ENCODE peak calls at places on chromosomes 4 and X, in six cellular contexts. V is iris pigment epithelial cell, B is HEK293T, Q is NAMALWA, S is hepatocyte, K is DMS 273 treated with DMSO at 0.1 percent for 48 hours. R is an unnamed sample.

GRCh38 chr4:158958489-158959270 is 144.2 kb upstream of the RAPGEF2 start:
- DNase-seq in V (peak), B (no peak), Q (no peak), S (no peak), K (no peak), R (no peak)

GRCh38 chr4:147103403-147103946 is 157.8 kb upstream of the TTC29 start:
- DNase-seq in V (peak), B (no peak), Q (no peak), S (peak), K (no peak), R (peak)

GRCh38 chrX:2283111-2283847 is 217.5 kb downstream of the DHRSX start:
- DNase-seq in V (no peak), B (no peak), Q (no peak), S (no peak), K (no peak), R (no peak)

GRCh38 chrX:110002300-110003166 is at the start of gene TMEM164:
- DNase-seq in V (peak), B (peak), Q (peak), S (peak), K (no peak), R (peak)

GRCh38 chr4:2961411-2962098 is 1.7 kb downstream of the NOP14 start:
- DNase-seq in V (no peak), B (no peak), Q (peak), S (no peak), K (no peak), R (peak)

GRCh38 chrX:153517941-153518834 is 746 bp downstream of the ATP2B3 start:
- DNase-seq in V (no peak), B (no peak), Q (no peak), S (no peak), K (no peak), R (no peak)

GRCh38 chrX:153598541-153599191 is at the start of gene CCNQ:
- DNase-seq in V (peak), B (peak), Q (peak), S (peak), K (no peak), R (peak)

GRCh38 chr4:121696140-121696640 is 590 bp downstream of the ANXA5 start:
- DNase-seq in V (peak), B (peak), Q (no peak), S (peak), K (peak), R (peak)

GRCh38 chr4:101122019-101122418 is 225.3 kb downstream of the PPP3CA start:
- DNase-seq in V (no peak), B (no peak), Q (no peak), S (no peak), K (no peak), R (no peak)

GRCh38 chrX:18133605-18134004 is 87.1 kb downstream of the BEND2 start:
- DNase-seq in V (no peak), B (no peak), Q (no peak), S (no peak), K (no peak), R (no peak)